ENCODE peak calls at places on chromosomes 3 and 15, in four cellular contexts. W is SK-N-SH, B is HepG2, N is H1. V is an unnamed sample.

GRCh38 chr3:187014417-187014864 is 84.1 kb downstream of the ST6GAL1 start:
- DNase-seq in N (no peak), W (no peak), B (no peak), V (no peak)

GRCh38 chr3:161349529-161350278 is 21.6 kb downstream of the SPTSSB start:
- DNase-seq in N (no peak), B (peak; percentile 18), W (no peak), V (no peak)

GRCh38 chr3:72664576-72664975 is 183.7 kb downstream of the SHQ1 start:
- DNase-seq in B (no peak), W (no peak), N (no peak), V (no peak)

GRCh38 chr3:60192297-60193114 is 1058.7 kb downstream of the FHIT start:
- DNase-seq in W (no peak), N (no peak), B (no peak), V (peak; percentile 3)

GRCh38 chr15:59172289-59172901 is 34.2 kb upstream of the LDHAL6B start:
- DNase-seq in W (no peak), B (no peak), N (no peak), V (no peak)

GRCh38 chr3:18223591-18224338 is 201.4 kb downstream of the SATB1 start:
- DNase-seq in W (peak; percentile 18), N (no peak), B (no peak), V (peak; percentile 55)

GRCh38 chr3:30720586-30721313 is 114.3 kb downstream of the TGFBR2 start:
- DNase-seq in B (peak; percentile 92), W (no peak), N (no peak), V (no peak)

GRCh38 chr15:95520922-95521321 is 809.6 kb upstream of the NR2F2 start:
- DNase-seq in N (no peak), B (no peak), W (no peak), V (no peak)

GRCh38 chr15:92068121-92068520 is 214.6 kb downstream of the SLCO3A1 start:
- DNase-seq in B (no peak), W (no peak), N (no peak), V (peak; percentile 55)

GRCh38 chr15:37794947-37795346 is 139.5 kb upstream of the TMCO5A start:
- DNase-seq in B (no peak), W (peak; percentile 74), N (no peak), V (no peak)

GRCh38 chr3:52053307-52054304 is 2.8 kb downstream of the DUSP7 start:
- DNase-seq in N (no peak), W (no peak), B (no peak), V (peak; percentile 45)

GRCh38 chr3:184727357-184728060 is 15.6 kb upstream of the MAGEF1 start:
- DNase-seq in N (peak; percentile 74), B (peak; percentile 75), W (peak; percentile 88), V (no peak)

GRCh38 chr15:55708720-55709119 is 34.2 kb downstream of the PRTG start:
- DNase-seq in N (no peak), W (no peak), B (peak; percentile 59), V (no peak)

GRCh38 chr15:25501828-25502446 is 63.1 kb upstream of the UBE3A start:
- DNase-seq in B (peak; percentile 42), W (peak; percentile 20), N (no peak), V (no peak)

DNA sequence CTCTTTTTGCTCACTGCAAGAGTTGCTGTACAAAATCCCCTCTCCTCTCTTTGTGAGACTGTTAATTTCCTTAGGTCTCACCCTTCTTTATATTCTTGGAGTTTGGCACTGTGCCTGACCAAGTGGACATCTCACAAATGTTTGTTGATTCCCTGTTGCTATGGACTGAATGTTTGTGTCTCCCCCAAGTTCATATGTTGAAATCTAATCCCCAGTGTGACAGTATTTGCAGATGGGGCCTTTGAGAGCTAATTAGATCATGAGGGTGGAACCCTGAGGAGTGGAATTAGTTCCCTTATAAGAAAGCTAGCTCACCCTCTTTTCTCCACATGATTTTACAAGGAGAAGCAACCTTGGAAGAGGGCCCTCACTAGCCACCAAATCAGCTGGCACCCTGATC is 65.4 kb upstream of the NPHP3 start:
- DNase-seq in W (no peak), N (no peak), B (no peak), V (no peak)
- TF ChIP-seq TCF12 in W (no peak), N (no peak), B (no peak), V (no peak)

GRCh38 chr15:99538261-99538660 is 27.5 kb upstream of the MEF2A start:
- DNase-seq in B (no peak), N (no peak), W (no peak), V (no peak)

GRCh38 chr15:99536422-99537033 is 29.3 kb upstream of the MEF2A start:
- DNase-seq in B (no peak), N (no peak), W (no peak), V (no peak)

GRCh38 chr15:99542828-99543227 is 23.0 kb upstream of the MEF2A start:
- DNase-seq in W (no peak), N (no peak), B (no peak), V (no peak)

DNA sequence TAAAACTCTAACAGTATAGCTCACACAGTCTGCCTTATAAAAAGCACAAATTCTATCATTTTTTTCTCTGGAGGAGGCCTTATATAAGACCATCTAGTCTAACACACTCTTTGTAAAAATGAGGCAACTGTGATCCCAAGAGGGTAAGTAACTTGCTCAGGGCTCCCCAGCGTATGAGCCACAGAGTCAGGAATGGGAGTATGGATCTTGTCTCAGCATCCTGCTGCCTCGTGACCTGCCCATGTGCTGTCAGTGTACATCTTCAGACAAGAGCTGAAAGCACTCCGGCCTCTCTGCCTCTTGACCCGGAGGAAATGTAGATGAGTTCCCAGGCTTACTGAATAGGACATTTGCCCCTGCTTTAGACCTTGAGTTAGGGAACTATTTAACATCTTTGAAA is 28.4 kb upstream of the MEF2A start:
- DNase-seq in W (no peak), B (no peak), N (no peak), V (no peak)
- TF ChIP-seq TCF12 in W (no peak), B (no peak), N (no peak), V (no peak)

DNA sequence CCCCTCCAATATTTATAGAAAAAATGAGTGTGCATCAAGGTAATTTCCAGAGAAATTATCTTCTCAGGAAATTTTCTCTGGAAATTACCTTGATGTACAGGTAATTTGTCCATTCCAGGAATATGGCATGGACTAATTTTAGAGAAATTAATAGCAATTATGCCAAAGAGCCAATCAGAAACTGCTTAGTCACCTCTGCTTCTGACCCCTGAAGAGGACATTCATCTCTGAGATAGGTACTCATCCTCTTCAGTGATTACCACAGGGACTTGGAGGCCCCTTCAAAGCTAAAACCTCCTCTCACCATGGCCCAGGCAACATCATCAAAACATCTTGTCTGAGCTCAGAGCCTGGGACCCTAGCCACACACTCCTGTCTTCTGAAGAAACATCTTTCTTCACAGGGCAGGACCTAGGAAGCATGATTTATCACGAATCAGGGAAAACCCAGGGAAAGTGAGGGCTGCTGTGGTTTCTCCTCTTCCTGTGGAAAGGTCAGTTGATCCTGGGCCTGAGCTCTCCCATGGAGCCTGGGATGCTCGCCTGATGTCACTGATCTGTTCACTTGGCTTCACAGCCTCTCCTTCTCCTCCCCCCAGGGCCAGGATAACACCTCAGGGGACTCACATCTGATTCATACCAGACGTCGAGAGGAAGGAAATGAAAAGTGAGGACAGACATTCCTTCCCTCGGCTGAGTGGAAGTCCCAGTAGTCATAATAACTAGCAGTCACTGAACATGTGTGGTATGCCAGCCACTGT is 210.5 kb downstream of the DTWD1 start:
- DNase-seq in W (no peak), N (no peak), B (no peak), V (no peak)
- TF ChIP-seq TCF12 in W (no peak), N (no peak), B (no peak), V (no peak)

DNA sequence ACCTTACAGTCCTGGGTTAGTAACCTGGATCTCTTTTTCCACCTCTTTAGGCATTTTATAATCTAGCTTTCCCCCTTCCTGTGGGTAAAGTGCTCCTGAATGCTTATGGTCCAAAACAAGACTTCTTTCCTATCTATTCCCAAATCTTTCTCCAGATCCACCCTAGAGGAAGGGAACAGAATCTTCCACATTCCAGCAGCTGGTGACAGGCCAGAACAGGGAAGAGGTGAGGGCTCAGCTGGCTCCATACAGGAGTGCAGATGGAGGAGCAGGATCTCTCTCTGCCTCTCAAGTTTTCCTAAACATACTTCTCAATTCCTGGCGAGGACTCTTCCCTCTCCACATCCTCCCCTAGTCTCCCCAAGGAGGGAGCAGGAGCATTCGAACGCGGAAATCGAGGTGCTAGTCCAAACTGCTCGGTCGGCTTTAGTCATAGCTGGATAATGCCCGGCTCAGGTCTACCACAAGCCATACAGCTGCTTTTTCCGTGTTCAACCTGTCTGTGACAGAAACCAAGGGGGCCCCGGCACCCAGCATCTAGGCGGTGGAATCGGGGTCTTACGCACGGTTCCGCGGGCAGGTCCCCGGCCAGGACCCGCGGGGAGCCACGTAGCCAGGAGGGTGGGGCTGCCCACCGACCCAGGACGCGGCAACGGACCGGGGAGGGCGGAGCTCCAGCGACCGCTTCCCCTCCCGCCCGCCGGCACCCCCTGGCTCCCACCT is 4.0 kb downstream of the RASSF1 start:
- DNase-seq in W (no peak), B (no peak), N (no peak), V (no peak)
- TF ChIP-seq TCF12 in W (no peak), B (no peak), N (no peak), V (peak; percentile 9)

GRCh38 chr15:34001536-34001935 is 33.2 kb downstream of the CHRM5 start:
- DNase-seq in B (no peak), N (no peak), W (no peak), V (no peak)
- TF ChIP-seq TCF12 in B (no peak), N (no peak), W (no peak), V (no peak)

GRCh38 chr15:39744334-39745103 is 38.1 kb downstream of the FSIP1 start:
- DNase-seq in W (no peak), N (no peak), B (no peak), V (no peak)

GRCh38 chr15:39745415-39745814 is 37.2 kb downstream of the FSIP1 start:
- DNase-seq in W (no peak), N (no peak), B (no peak), V (no peak)

GRCh38 chr15:39746176-39746575 is 36.5 kb downstream of the FSIP1 start:
- DNase-seq in B (no peak), N (no peak), W (no peak), V (no peak)

GRCh38 chr15:39741258-39741657 is 41.4 kb downstream of the FSIP1 start:
- DNase-seq in N (no peak), B (no peak), W (no peak), V (no peak)

GRCh38 chr15:39743611-39744010 is 39.0 kb downstream of the FSIP1 start:
- DNase-seq in B (no peak), W (no peak), N (no peak), V (no peak)
- TF ChIP-seq TCF12 in B (no peak), W (no peak), N (no peak), V (no peak)

DNA sequence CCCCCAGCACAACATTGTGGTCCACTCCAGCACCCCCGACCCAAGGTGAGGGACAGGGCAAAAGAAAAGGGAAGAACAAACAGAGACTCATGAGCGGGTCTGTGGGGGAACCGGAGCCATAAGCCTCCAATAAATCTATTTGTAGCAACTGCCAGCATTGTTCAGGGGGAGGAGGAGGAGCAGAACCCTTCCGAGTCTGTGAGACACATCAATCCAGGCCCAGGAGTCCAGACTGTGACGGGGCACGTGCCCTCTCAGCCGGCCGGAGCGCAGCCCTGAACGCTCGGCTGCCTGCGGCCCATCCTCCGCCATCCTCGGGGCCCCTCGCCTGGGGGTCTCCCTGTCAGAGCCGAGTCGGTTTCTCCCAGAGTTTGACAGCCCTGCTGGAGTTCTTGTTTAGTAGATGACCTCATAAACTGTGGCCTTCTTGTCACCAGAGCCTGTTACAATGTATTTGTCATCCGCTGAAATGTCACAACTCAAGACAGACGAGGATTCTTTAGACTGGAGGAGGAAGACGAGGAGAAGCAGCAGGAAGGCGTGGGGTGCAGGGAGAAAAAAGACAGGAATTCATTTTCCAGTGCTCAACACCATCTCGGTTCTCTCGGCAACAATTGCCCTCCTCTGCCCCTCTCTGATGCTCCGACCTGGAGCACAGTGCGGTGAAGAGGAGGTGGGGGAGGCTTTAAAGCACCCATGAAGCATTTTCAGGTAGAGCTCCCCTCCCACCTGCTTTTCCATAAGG is 47.8 kb downstream of the TLE3 start:
- DNase-seq in B (no peak), W (no peak), N (no peak), V (no peak)
- TF ChIP-seq TCF12 in B (no peak), W (no peak), N (no peak), V (no peak)

V was measured in GM12878.